ENCODE peak calls at places on chromosomes 6 and 20, in ten cellular contexts. H is OCI-LY7, B is prostate gland, F is natural killer cell, R is progenitor cell of endocrine pancreas, G is astrocyte of the spinal cord, X is AG04450, M is stomach, D is brain microvascular endothelial cell, O is Caco-2. N is an unnamed sample.

GRCh38 chr6:152170702-152171667 is 363.5 kb downstream of the ESR1 start:
- DNase-seq in H (no peak), B (no peak), F (no peak), R (no peak), G (peak; percentile 82), X (peak; percentile 21), M (peak; percentile 31), D (peak; percentile 94), O (no peak), N (no peak)

GRCh38 chr6:6556162-6556737 is 32.3 kb upstream of the LY86 start:
- DNase-seq in H (no peak), B (no peak), F (no peak), R (no peak), G (no peak), X (no peak), M (no peak), D (no peak), O (no peak), N (no peak)

GRCh38 chr20:61966492-61967244 is 99.0 kb downstream of the TAF4 start:
- DNase-seq in H (no peak), B (no peak), F (no peak), R (no peak), G (no peak), X (no peak), M (no peak), D (no peak), O (peak; percentile 52), N (no peak)

GRCh38 chr6:90350689-90351554 is 54.3 kb upstream of the BACH2 start:
- DNase-seq in H (peak; percentile 92), B (no peak), F (no peak), R (no peak), G (no peak), X (no peak), M (no peak), D (no peak), O (no peak), N (no peak)

GRCh38 chr20:50624351-50625016 is 66.9 kb downstream of the RIPOR3 start:
- DNase-seq in H (peak; percentile 53), B (peak; percentile 63), F (no peak), R (no peak), G (no peak), X (no peak), M (peak; percentile 78), D (no peak), O (no peak), N (no peak)

GRCh38 chr6:33452496-33452895 is 1.9 kb upstream of the ZBTB9 start:
- DNase-seq in H (no peak), B (no peak), F (no peak), R (no peak), G (no peak), X (no peak), M (no peak), D (no peak), O (no peak), N (no peak)

GRCh38 chr20:63076421-63076820 is 69.7 kb upstream of the BHLHE23 start:
- DNase-seq in H (no peak), B (no peak), F (no peak), R (no peak), G (no peak), X (no peak), M (no peak), D (no peak), O (no peak), N (no peak)

GRCh38 chr6:36839819-36840379 is 655 bp upstream of the CPNE5 start:
- DNase-seq in H (peak; percentile 11), B (no peak), F (peak; percentile 24), R (peak; percentile 52), G (no peak), X (no peak), M (peak; percentile 30), D (no peak), O (no peak), N (no peak)

GRCh38 chr20:21027569-21027968 is 78.6 kb downstream of the LINC00237 start:
- DNase-seq in H (no peak), B (no peak), F (no peak), R (no peak), G (no peak), X (no peak), M (no peak), D (no peak), O (peak; percentile 54), N (peak; percentile 4)

GRCh38 chr6:154974485-154975149 is 20.5 kb upstream of the TIAM2 start:
- DNase-seq in H (no peak), B (no peak), F (no peak), R (no peak), G (no peak), X (no peak), M (no peak), D (no peak), O (no peak), N (no peak)
- TF ChIP-seq CTCF in H (peak; percentile 48), B (no peak), F (no peak), R (no peak), G (peak; percentile 21), X (peak; percentile 3), M (no peak), D (peak; percentile 33), O (no peak), N (peak; percentile 40)

GRCh38 chr20:44068311-44068710 is 118.7 kb downstream of the JPH2 start:
- DNase-seq in H (no peak), B (no peak), F (no peak), R (no peak), G (no peak), X (no peak), M (no peak), D (no peak), O (peak; percentile 39), N (no peak)
- TF ChIP-seq CTCF in H (peak; percentile 19), B (no peak), F (no peak), R (no peak), G (no peak), X (no peak), M (no peak), D (peak; percentile 9), O (no peak), N (no peak)

DNA sequence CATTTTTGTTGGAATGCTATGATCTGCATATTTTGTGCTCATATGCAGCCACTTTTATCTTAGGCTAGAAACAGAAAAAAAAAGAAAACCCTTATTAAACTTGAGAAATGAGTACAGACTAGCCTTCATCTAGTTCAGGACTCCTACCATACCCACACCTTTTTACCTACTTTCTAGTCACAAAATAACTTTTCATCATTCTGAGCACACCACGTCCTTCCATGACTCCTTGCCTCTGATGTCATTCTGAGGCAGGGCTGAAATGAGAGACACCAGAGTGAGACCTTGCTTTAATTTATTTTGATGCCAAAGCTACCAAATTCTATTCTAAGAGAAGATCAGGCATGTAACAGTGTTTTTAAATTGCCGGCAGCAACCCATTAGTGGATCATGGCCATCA is 38.8 kb downstream of the SNX3 start:
- DNase-seq in H (no peak), B (no peak), F (no peak), R (no peak), G (no peak), X (no peak), M (no peak), D (no peak), O (no peak), N (no peak)
- TF ChIP-seq CTCF in H (no peak), B (no peak), F (no peak), R (no peak), G (no peak), X (no peak), M (no peak), D (no peak), O (no peak), N (no peak)

DNA sequence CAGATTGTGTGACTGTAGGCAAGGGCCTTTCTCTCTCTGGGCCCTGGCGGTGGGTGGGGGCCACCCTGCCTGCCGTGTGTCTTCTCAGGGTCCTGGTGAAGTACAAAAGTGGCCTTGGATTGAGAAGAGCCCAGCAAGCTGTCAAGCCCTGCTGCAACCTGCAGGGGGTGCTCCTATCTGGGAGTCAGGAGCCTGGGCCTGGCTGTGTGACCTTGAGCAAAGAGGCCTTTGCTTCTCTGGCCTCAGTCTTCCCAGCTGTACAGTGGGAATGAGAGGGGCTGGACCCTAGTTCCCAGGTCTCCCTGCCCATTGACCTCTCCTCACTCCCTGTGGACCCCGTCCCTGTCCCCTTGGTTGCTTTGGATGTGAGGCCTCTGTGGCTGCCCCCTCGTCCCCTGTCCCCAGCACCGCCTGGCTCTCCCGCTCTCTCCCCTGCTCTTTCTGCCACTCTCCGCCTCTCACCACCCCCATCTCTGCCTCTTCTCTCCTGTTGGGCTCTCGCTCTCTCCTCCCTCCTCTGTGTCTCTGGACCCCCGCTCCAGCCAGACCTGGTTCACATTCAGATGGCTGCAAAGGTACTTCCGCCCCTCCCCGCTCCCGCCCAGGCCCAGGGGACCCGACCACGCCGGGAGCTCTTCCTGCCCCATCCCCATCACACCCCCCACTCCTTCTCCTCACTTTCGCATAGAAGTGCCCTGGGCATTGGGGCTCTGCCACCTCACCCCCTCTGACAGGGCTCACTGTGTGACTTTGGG is 46.7 kb downstream of the SRC start:
- DNase-seq in H (peak; percentile 60), B (no peak), F (no peak), R (no peak), G (no peak), X (no peak), M (no peak), D (no peak), O (peak; percentile 59), N (no peak)
- TF ChIP-seq CTCF in H (peak; percentile 76), B (peak; percentile 20), F (peak; percentile 12), R (peak; percentile 31), G (peak; percentile 44), X (peak; percentile 44), M (no peak), D (peak; percentile 67), O (peak; percentile 32), N (peak; percentile 72)

DNA sequence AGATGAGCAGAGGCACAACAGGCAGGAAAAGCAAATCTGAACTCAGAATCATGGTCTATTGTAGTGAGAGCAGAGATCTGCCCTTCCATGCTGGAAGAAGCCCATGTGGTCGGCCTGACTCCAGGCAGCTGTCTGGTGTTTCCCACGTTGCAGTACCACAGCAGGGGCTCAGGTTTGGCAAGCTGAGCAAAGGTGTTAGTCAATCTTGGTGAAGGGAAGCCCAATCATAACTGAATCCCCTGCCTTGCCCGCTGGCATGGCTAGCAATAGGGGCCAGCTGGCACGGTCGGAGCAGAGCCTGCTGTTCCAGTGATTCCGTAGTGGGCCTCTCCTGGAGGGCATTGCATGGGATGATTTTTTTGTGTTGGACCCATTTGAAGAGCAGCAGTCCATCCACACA is 17.8 kb upstream of the CCR6 start:
- DNase-seq in H (no peak), B (no peak), F (no peak), R (no peak), G (no peak), X (no peak), M (no peak), D (no peak), O (no peak), N (no peak)
- TF ChIP-seq CTCF in H (no peak), B (no peak), F (no peak), R (no peak), G (no peak), X (no peak), M (no peak), D (no peak), O (no peak), N (no peak)

GRCh38 chr6:50030350-50030749 is 8.6 kb upstream of the DEFB110 start:
- DNase-seq in H (no peak), B (no peak), F (no peak), R (no peak), G (no peak), X (no peak), M (no peak), D (no peak), O (no peak), N (no peak)

GRCh38 chr6:50025258-50025657 is 3.5 kb upstream of the DEFB110 start:
- DNase-seq in H (no peak), B (no peak), F (no peak), R (no peak), G (no peak), X (no peak), M (no peak), D (no peak), O (no peak), N (no peak)

GRCh38 chr6:50030777-50031562 is 9.2 kb upstream of the DEFB110 start:
- DNase-seq in H (no peak), B (no peak), F (no peak), R (no peak), G (no peak), X (no peak), M (no peak), D (no peak), O (peak; percentile 52), N (no peak)
- TF ChIP-seq CTCF in H (peak; percentile 40), B (no peak), F (no peak), R (peak; percentile 53), G (peak; percentile 22), X (peak; percentile 52), M (no peak), D (no peak), O (peak; percentile 47), N (no peak)

N was measured in HFFc6.